ENCODE peak calls at places on chromosome 19, in eight cellular contexts. C is tibial nerve, X is upper lobe of left lung, A is K562, E is stomach, W is A549, T is GM12878, B is H1. U is an unnamed sample.

GRCh38 chr19:51712461-51713081 is 11.2 kb downstream of the HAS1 start:
- DNase-seq in W (peak; percentile 59), E (no peak), B (peak; percentile 51), C (no peak), X (no peak), A (no peak), T (no peak), U (no peak)

GRCh38 chr19:35306473-35307246 is 14.7 kb downstream of the MAG start:
- DNase-seq in W (peak; percentile 75), C (no peak), T (no peak), A (no peak), B (no peak), E (no peak), X (no peak), U (peak; percentile 32)

GRCh38 chr19:48674216-48674809 is 1.5 kb upstream of the NTN5 start:
- DNase-seq in A (no peak), E (no peak), B (peak; percentile 58), W (no peak), T (no peak), X (peak; percentile 75), C (no peak), U (no peak)

GRCh38 chr19:51600940-51601575 is 29.1 kb downstream of the SIGLEC5 start:
- DNase-seq in C (no peak), W (no peak), E (no peak), B (no peak), X (peak; percentile 85), T (no peak), A (no peak), U (no peak)

GRCh38 chr19:45693168-45693788 is 812 bp downstream of the QPCTL start:
- DNase-seq in B (peak; percentile 94), C (peak; percentile 85), E (peak; percentile 86), A (peak; percentile 77), T (no peak), W (peak; percentile 94), X (peak; percentile 89), U (peak; percentile 89)

GRCh38 chr19:17447704-17448189 is 721 bp downstream of the TMEM221 start:
- DNase-seq in C (no peak), E (peak; percentile 31), T (no peak), B (no peak), A (no peak), X (no peak), W (no peak), U (no peak)

GRCh38 chr19:11480081-11480926 is 542 bp downstream of the ELAVL3 start:
- DNase-seq in C (no peak), W (no peak), T (no peak), B (no peak), E (no peak), X (peak; percentile 83), A (no peak), U (no peak)

GRCh38 chr19:12293771-12294307 is 844 bp downstream of the ZNF44 start:
- DNase-seq in E (peak; percentile 92), T (peak; percentile 51), B (peak; percentile 72), C (peak; percentile 44), A (peak; percentile 30), W (peak; percentile 15), X (peak; percentile 71), U (peak; percentile 82)

GRCh38 chr19:45812297-45812696 is 2.8 kb downstream of the RSPH6A start:
- DNase-seq in T (no peak), E (no peak), C (no peak), A (no peak), B (no peak), W (no peak), X (no peak), U (no peak)

GRCh38 chr19:6030214-6030507 is 52.2 kb upstream of the RANBP3 start:
- DNase-seq in A (no peak), T (no peak), W (no peak), X (no peak), E (no peak), B (no peak), C (no peak), U (peak; percentile 5)

GRCh38 chr19:19170053-19170945 is at the start of gene MEF2B:
- DNase-seq in T (no peak), W (no peak), B (peak; percentile 96), X (peak; percentile 95), A (peak; percentile 98), E (peak; percentile 88), C (peak; percentile 42), U (peak; percentile 80)

GRCh38 chr19:57317503-57317902 is 2.8 kb upstream of the ZNF543 start:
- DNase-seq in B (no peak), C (no peak), A (no peak), E (no peak), X (peak; percentile 81), W (no peak), T (no peak), U (no peak)

GRCh38 chr19:15337202-15337601 is 4.9 kb upstream of the BRD4 start:
- DNase-seq in E (no peak), X (no peak), T (no peak), W (no peak), B (no peak), C (no peak), A (no peak), U (no peak)

GRCh38 chr19:16325671-16326400 is 1.2 kb downstream of the KLF2 start:
- DNase-seq in T (no peak), X (peak; percentile 92), A (no peak), B (peak; percentile 87), C (no peak), W (no peak), E (no peak), U (peak; percentile 83)

GRCh38 chr19:11374449-11375142 is at the start of gene SWSAP1:
- DNase-seq in A (peak; percentile 95), C (peak; percentile 97), T (peak; percentile 99), W (peak; percentile 99), E (peak; percentile 98), B (peak; percentile 97), X (peak; percentile 97), U (peak; percentile 98)

GRCh38 chr19:30165228-30165813 is 206.9 kb upstream of the ZNF536 start:
- DNase-seq in B (peak; percentile 28), E (no peak), W (no peak), X (no peak), C (no peak), A (no peak), T (no peak), U (no peak)

GRCh38 chr19:12949363-12950284 is 4.0 kb downstream of the RAD23A start:
- DNase-seq in C (no peak), X (no peak), W (no peak), T (no peak), E (no peak), A (no peak), B (no peak), U (no peak)

GRCh38 chr19:56637976-56638555 is 4.9 kb upstream of the SMIM17 start:
- DNase-seq in T (no peak), A (peak; percentile 60), X (no peak), E (peak; percentile 28), B (peak; percentile 85), W (peak; percentile 21), C (peak; percentile 30), U (no peak)

GRCh38 chr19:5891938-5892771 is 11.4 kb downstream of the NDUFA11 start:
- DNase-seq in E (peak; percentile 33), X (peak; percentile 89), T (no peak), W (peak; percentile 33), C (no peak), A (peak; percentile 69), B (peak; percentile 70), U (no peak)

GRCh38 chr19:50512999-50513745 is 541 bp downstream of the ASPDH start:
- DNase-seq in A (no peak), B (no peak), X (no peak), T (no peak), W (no peak), E (no peak), C (no peak), U (no peak)

GRCh38 chr19:27776020-27776419 is 1436.9 kb downstream of the UQCRFS1 start:
- DNase-seq in B (peak; percentile 58), X (no peak), C (no peak), A (peak; percentile 44), T (no peak), W (peak; percentile 50), E (no peak), U (no peak)
- TF ChIP-seq CTCF in B (peak; percentile 61), X (no peak), C (no peak), A (peak; percentile 34), T (peak; percentile 13), W (no peak), E (no peak), U (no peak)

GRCh38 chr19:31668916-31669315 is 319.7 kb upstream of the TSHZ3 start:
- DNase-seq in W (no peak), C (no peak), E (no peak), T (no peak), B (no peak), X (no peak), A (no peak), U (no peak)
- TF ChIP-seq EP300 in W (no peak), C (no peak), E (no peak), T (no peak), B (no peak), X (no peak), A (no peak), U (no peak)

DNA sequence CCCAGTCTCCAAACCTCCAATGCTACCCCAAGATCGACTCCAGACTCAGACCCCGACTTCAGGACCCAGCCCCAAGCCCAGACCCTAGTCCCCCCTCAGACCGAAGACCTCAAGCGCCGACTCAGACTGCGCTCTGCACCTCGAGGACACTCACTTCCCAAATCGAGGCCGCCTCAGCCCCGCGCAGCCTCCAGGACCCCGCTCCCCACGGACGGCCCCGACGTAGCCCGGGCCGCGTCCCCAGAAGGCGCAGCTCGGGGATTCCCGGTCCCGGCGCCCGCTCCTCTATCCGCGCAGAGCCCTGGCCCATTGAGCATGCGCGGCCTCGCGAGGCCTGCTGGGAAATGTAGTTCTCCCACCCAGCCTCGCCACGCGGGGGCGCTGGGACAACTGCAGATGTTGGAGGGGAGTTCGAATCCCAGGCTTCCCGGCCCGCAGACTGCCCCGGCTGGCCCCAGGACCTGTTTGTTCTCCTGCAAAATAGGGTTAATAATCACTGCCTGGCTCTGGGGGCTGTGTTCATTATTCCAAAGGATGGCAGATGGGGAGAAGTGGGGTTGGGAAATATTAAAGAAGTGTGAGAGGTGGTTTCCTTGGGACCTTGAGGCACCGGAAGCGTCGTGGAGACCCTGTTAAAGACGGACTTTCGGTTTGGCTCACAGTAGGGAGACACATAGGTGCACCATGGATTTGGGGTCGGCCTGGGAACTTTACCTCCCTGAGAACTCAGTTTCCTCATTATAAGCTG is at the start of gene APBA3:
- DNase-seq in X (peak; percentile 98), C (peak; percentile 92), E (peak; percentile 95), B (peak; percentile 99), W (peak; percentile 69), A (peak; percentile 94), T (peak; percentile 71), U (peak; percentile 94)
- TF ChIP-seq CTCF in X (peak; percentile 70), C (peak; percentile 82), E (peak; percentile 75), B (peak; percentile 69), W (peak; percentile 53), A (peak; percentile 84), T (peak; percentile 80), U (no peak)

DNA sequence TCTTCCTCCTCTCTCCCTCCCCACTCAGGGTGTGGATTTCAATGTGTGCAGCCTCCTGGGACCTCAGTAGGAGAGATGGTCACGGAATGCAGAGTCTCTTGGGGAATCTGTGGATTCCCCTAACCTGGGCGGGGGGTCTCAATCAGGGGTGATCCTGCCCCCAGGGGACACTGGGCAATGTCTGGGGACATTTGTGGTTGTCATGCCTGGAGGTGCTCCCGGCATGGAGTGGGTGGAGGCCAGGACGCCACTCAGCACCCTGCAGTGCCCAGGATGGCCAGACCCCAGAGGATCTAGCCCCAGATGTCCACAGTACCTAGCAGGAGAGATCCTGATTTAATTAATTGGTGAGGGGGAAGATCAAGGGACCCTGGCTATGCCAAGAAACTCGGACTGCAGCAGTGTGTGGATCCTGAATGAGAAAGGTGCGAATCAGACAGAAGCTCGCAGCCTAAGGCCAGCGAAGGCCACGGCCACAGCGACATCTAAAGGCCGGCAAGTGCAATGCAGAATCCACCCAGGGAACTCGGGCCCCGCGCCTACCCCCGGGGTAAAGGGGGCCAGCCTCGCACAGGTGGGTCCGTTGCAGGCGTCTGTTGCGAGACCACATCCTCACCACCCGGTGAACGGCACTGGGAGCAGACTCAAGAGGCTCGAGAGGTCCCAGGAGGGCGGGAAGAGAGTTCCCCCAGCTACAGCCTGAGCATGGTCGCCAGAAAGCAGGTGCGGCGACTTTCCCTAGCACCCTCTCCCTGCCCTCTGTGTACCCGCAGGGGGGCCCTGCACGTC is 88.8 kb downstream of the GNG7 start:
- DNase-seq in X (peak; percentile 73), W (no peak), C (no peak), E (peak; percentile 60), A (peak; percentile 71), B (peak; percentile 83), T (no peak), U (no peak)
- TF ChIP-seq EP300 in X (no peak), W (no peak), C (no peak), E (no peak), A (no peak), B (no peak), T (no peak), U (no peak)

U was measured in suprapubic skin.